ENCODE peak calls at places on chromosomes 7 and 10, in eight cellular contexts. B is uterus, T is gastrocnemius medialis, U is body of pancreas, N is HCT116, P is stomach, K is erythroblast, W is esophagus squamous epithelium. L is an unnamed sample.

GRCh38 chr7:156096806-156097538 is 284.7 kb upstream of the SHH start:
- DNase-seq in B (no peak), T (no peak), U (no peak), N (no peak), P (no peak), K (no peak), W (no peak), L (no peak)

GRCh38 chr10:126349096-126349495 is 39.2 kb downstream of the ADAM12 start:
- DNase-seq in B (no peak), T (no peak), U (no peak), N (no peak), P (no peak), K (no peak), W (no peak), L (no peak)

GRCh38 chr7:94380264-94380663 is 14.4 kb upstream of the COL1A2 start:
- DNase-seq in B (no peak), T (no peak), U (no peak), N (no peak), P (no peak), K (no peak), W (no peak), L (no peak)

GRCh38 chr7:141354251-141354650 is 197.0 kb upstream of the AGK start:
- DNase-seq in B (no peak), T (no peak), U (no peak), N (no peak), P (no peak), K (no peak), W (no peak), L (peak; percentile 30)

GRCh38 chr7:42735081-42735480 is 176.8 kb downstream of the C7orf25 start:
- DNase-seq in B (no peak), T (no peak), U (no peak), N (no peak), P (no peak), K (no peak), W (no peak), L (no peak)

GRCh38 chr7:35022725-35023124 is 14.6 kb downstream of the DPY19L1 start:
- DNase-seq in B (no peak), T (no peak), U (no peak), N (no peak), P (no peak), K (no peak), W (no peak), L (no peak)

GRCh38 chr7:138000081-138000701 is 1.7 kb downstream of the CREB3L2 start:
- DNase-seq in B (peak; percentile 79), T (peak; percentile 58), U (peak; percentile 53), N (no peak), P (peak; percentile 33), K (peak; percentile 80), W (no peak), L (no peak)

GRCh38 chr10:97069026-97069425 is 116.7 kb downstream of the SLIT1 start:
- DNase-seq in B (no peak), T (no peak), U (no peak), N (no peak), P (no peak), K (no peak), W (no peak), L (no peak)

GRCh38 chr7:134643131-134643530 is 3.5 kb upstream of the BPGM start:
- DNase-seq in B (no peak), T (no peak), U (no peak), N (no peak), P (peak; percentile 34), K (no peak), W (no peak), L (no peak)

GRCh38 chr10:92222603-92223275 is 68.1 kb downstream of the CPEB3 start:
- DNase-seq in B (no peak), T (no peak), U (no peak), N (peak; percentile 64), P (no peak), K (no peak), W (no peak), L (peak; percentile 56)

GRCh38 chr10:101807158-101807557 is 11.1 kb downstream of the OGA start:
- DNase-seq in B (no peak), T (no peak), U (no peak), N (no peak), P (no peak), K (no peak), W (no peak), L (no peak)

GRCh38 chr10:27258838-27259532 is 18.4 kb upstream of the ACBD5 start:
- DNase-seq in B (no peak), T (no peak), U (peak; percentile 41), N (no peak), P (peak; percentile 31), K (peak; percentile 10), W (no peak), L (no peak)

GRCh38 chr10:24947304-24948097 is 4.9 kb downstream of the PRTFDC1 start:
- DNase-seq in B (no peak), T (no peak), U (no peak), N (no peak), P (no peak), K (no peak), W (no peak), L (peak; percentile 54)

GRCh38 chr7:92485974-92486373 is 8.2 kb upstream of the ERVW-1 start:
- DNase-seq in B (no peak), T (no peak), U (no peak), N (no peak), P (no peak), K (no peak), W (no peak), L (no peak)

GRCh38 chr10:110269641-110270318 is 34.9 kb downstream of the SMNDC1 start:
- DNase-seq in B (no peak), T (peak; percentile 30), U (peak; percentile 59), N (no peak), P (peak; percentile 28), K (peak; percentile 44), W (no peak), L (no peak)
- TF ChIP-seq POLR2A in B (no peak), T (peak; percentile 20), U (no peak), N (no peak), P (no peak), K (no peak), W (no peak), L (no peak)

DNA sequence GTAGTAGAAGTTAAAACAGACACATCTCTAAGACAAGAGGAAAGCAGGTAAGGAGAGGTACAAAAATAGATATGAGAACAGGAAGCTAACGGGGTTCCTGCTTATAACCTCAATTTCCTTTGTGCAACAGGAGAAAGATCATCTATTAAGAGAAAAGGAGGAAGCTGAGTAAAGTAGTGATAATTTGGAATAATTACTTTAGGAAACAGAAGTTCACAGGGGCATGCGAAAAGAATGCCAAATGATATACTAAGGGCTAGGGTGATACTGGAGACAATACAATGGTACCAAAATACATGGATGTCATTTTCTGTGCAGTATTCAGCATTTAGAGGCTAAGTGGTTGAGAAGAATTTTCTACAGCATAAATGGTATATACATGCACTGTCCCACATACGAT is 108.8 kb downstream of the NRBF2 start:
- DNase-seq in B (no peak), T (no peak), U (no peak), N (no peak), P (no peak), K (no peak), W (no peak), L (no peak)
- TF ChIP-seq POLR2A in B (no peak), T (no peak), U (no peak), N (no peak), P (no peak), K (no peak), W (no peak), L (no peak)

DNA sequence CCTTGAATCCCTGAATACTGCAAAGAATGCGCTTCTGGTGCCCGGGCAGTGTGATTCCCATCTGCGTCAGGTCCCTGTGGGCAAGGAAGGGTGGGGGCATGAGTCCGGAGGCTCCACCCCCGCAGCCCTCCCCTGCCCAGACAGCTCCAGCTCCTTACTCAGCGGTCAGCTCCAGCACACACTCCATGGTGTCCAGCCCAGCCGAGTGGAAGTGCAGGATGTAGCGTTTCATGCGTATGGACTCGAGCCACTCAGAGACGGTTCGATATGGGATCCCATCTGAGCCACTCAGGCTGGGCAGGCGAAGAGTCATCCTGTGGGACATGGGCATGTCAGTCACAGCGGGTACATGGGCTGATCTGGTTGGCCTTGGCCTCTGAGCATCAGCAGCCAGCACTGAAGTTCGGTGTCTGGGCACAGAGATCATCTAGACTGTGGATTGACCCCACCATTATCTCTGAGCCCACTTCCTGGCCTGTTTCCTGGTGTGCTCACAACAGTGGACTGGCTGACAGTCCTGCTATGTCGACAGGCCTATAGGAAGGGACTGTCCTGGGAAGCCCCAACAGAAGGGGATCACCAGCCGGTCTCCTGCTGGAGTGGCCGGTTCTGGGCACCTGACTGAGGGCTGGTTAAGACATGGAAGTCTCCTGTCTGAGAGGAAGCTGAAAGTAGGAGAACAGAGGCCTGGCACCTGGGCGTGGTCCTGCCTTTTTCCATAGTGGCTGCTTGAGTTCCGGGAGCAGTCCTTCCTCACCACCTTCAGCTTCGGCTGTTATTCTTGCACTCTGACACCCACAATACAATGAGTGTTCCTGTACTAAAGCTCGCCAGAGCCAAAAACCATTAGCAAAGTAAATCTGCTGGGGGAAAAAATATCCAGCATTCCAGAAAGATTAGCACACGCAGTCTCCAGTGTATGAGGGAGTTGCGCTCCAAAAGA is 10.6 kb downstream of the ZYX start:
- DNase-seq in B (peak; percentile 85), T (peak; percentile 60), U (peak; percentile 40), N (no peak), P (peak; percentile 60), K (no peak), W (no peak), L (no peak)
- TF ChIP-seq POLR2A in B (peak; percentile 49), T (no peak), U (no peak), N (no peak), P (no peak), K (no peak), W (no peak), L (no peak)

GRCh38 chr7:16462618-16463017 is 2.9 kb downstream of the SOSTDC1 start:
- DNase-seq in B (no peak), T (no peak), U (no peak), N (no peak), P (no peak), K (no peak), W (no peak), L (no peak)

GRCh38 chr7:16463520-16463919 is 2.0 kb downstream of the SOSTDC1 start:
- DNase-seq in B (no peak), T (no peak), U (no peak), N (no peak), P (no peak), K (no peak), W (no peak), L (no peak)

GRCh38 chr7:16460789-16461465 is 4.6 kb downstream of the SOSTDC1 start:
- DNase-seq in B (no peak), T (no peak), U (no peak), N (no peak), P (no peak), K (no peak), W (no peak), L (no peak)

GRCh38 chr7:16466087-16466472 is 542 bp upstream of the SOSTDC1 start:
- DNase-seq in B (no peak), T (no peak), U (no peak), N (no peak), P (no peak), K (no peak), W (no peak), L (no peak)

DNA sequence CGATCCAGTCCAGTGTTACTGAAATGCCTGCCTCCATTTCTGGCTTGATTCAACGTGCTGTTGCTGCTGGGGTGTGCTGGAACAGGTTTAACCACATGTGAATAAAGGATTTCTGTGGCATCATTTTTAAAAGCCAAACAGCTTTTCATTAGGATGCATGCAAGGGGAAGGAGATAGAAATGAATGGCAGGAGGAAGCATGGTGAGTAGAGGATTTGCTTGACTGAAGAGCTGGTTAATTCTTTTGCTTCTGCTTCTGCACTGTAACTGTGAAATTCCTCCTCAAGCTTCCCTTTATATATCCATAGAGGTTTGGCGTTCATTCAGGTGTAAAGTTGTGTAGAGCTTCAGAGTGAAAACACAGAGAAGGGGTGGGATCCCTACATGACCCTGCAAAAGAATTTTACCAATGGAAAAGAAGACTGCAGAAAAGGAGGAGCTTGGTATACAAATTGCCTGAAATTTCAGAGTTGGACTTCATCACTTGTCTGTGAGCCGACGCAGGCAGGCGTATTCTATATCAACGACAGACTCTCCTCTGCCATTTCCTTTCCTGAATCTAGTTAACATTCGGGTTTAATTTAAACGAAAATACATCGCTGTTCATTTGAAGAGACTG is at the start of gene SOSTDC1:
- DNase-seq in B (no peak), T (no peak), U (no peak), N (no peak), P (no peak), K (no peak), W (no peak), L (no peak)
- TF ChIP-seq POLR2A in B (no peak), T (no peak), U (no peak), N (no peak), P (no peak), K (no peak), W (no peak), L (no peak)

L was measured in H54.